ENCODE peak calls at places on chromosomes 3 and 15, in nine cellular contexts. J is stimulated activated CD4-positive, alpha-beta T cell treated with anti-CD3 and anti-CD28 coated beads, Interleukin-12 subunit alpha, Interleukin-12 subunit beta, amount 100 ng/mL, for 4 hours; F is HuH-7.5; G is colonic mucosa; S is fibroblast of lung; O is NK-92 treated with Interleukin-12 subunit alpha and Interleukin-12 subunit beta, amount 100 ng/mL, for 24 hours; T is MG63; Y is cardiac septum; U is Peyer's patch. M is an unnamed sample.

GRCh38 chr15:72368895-72369294 is 6.9 kb downstream of the HEXA start:
- DNase-seq in G (no peak), S (no peak), U (peak), J (no peak), F (no peak), T (no peak), Y (no peak), O (no peak), M (no peak)

GRCh38 chr3:41683666-41684350 is 278.1 kb downstream of the ULK4 start:
- DNase-seq in U (peak), J (no peak), T (peak), S (peak), F (no peak), O (no peak), G (peak), Y (no peak), M (no peak)

GRCh38 chr15:58463815-58464697 is 32.3 kb downstream of the LIPC start:
- DNase-seq in S (no peak), Y (no peak), J (no peak), G (no peak), T (no peak), O (no peak), U (no peak), F (no peak), M (no peak)

GRCh38 chr3:117443014-117443413 is 733.4 kb downstream of the TUSC7 start:
- DNase-seq in T (peak), U (no peak), Y (no peak), J (no peak), S (peak), G (no peak), F (no peak), O (no peak), M (no peak)

GRCh38 chr3:49785565-49786356 is 581 bp downstream of the IP6K1 start:
- DNase-seq in T (peak), U (peak), F (no peak), J (peak), Y (peak), S (peak), G (no peak), O (no peak), M (peak)

GRCh38 chr3:172673210-172673679 is 37.6 kb downstream of the NCEH1 start:
- DNase-seq in O (peak), U (peak), Y (no peak), T (peak), S (peak), G (peak), J (peak), F (peak), M (no peak)

GRCh38 chr15:70254186-70254974 is 156.7 kb upstream of the TLE3 start:
- DNase-seq in J (no peak), U (no peak), T (no peak), S (no peak), Y (no peak), F (no peak), G (no peak), O (no peak), M (no peak)

GRCh38 chr15:99983894-99984293 is 250.7 kb upstream of the LYSMD4 start:
- DNase-seq in O (no peak), S (no peak), F (no peak), U (no peak), G (no peak), J (no peak), Y (no peak), T (no peak), M (no peak)

GRCh38 chr3:73212683-73213082 is 151.2 kb downstream of the EBLN2 start:
- DNase-seq in T (no peak), J (no peak), U (no peak), G (no peak), O (no peak), Y (no peak), F (no peak), S (no peak), M (no peak)

GRCh38 chr3:49554639-49555265 is 475 bp downstream of the BSN start:
- DNase-seq in Y (no peak), G (peak), O (no peak), F (peak), S (peak), J (peak), U (peak), T (no peak), M (peak)

GRCh38 chr3:169966951-169967915 is 626 bp downstream of the SEC62 start:
- DNase-seq in U (peak), G (peak), T (peak), J (peak), O (peak), F (peak), Y (peak), S (peak), M (peak)

GRCh38 chr3:156300929-156301806 is 180.8 kb downstream of the KCNAB1 start:
- DNase-seq in G (no peak), Y (no peak), F (no peak), J (no peak), O (no peak), U (no peak), T (no peak), S (peak), M (no peak)

GRCh38 chr3:129398803-129399144 is 29.7 kb downstream of the EFCAB12 start:
- DNase-seq in S (peak), O (no peak), F (peak), G (peak), Y (no peak), T (peak), J (peak), U (peak), M (no peak)

GRCh38 chr15:45654749-45655148 is 19.9 kb downstream of the SQOR start:
- DNase-seq in U (peak), S (no peak), T (no peak), G (no peak), F (no peak), Y (no peak), O (no peak), J (no peak), M (no peak)

GRCh38 chr3:98777801-98778220 is 14.7 kb downstream of the ST3GAL6 start:
- DNase-seq in G (no peak), Y (no peak), J (no peak), S (peak), T (peak), F (no peak), U (no peak), O (no peak), M (no peak)

GRCh38 chr3:32257042-32257441 is 18.6 kb downstream of the CMTM8 start:
- DNase-seq in O (no peak), G (no peak), T (no peak), F (no peak), U (no peak), S (no peak), Y (no peak), J (no peak), M (no peak)

GRCh38 chr3:72458365-72458764 is 389.9 kb downstream of the SHQ1 start:
- DNase-seq in G (peak), S (no peak), F (no peak), U (peak), T (no peak), J (no peak), O (no peak), Y (no peak), M (no peak)

GRCh38 chr3:100533176-100533575 is 40.8 kb downstream of the TMEM45A start:
- DNase-seq in U (no peak), Y (no peak), T (no peak), J (no peak), F (no peak), S (no peak), G (no peak), O (no peak), M (no peak)

GRCh38 chr15:48946088-48946839 is 17.5 kb downstream of the SHC4 start:
- DNase-seq in S (peak), J (no peak), T (no peak), G (no peak), U (no peak), Y (no peak), F (no peak), O (no peak), M (no peak)

GRCh38 chr15:57697588-57697987 is 8.9 kb upstream of the POLR2M start:
- DNase-seq in O (no peak), Y (no peak), U (no peak), J (no peak), G (no peak), S (peak), T (peak), F (no peak), M (no peak)

GRCh38 chr15:75508741-75509532 is 57.4 kb upstream of the SIN3A start:
- DNase-seq in G (no peak), O (no peak), F (peak), Y (no peak), U (no peak), S (peak), J (no peak), T (no peak), M (no peak)

GRCh38 chr15:56934269-56934668 is 15.8 kb downstream of the TCF12 start:
- DNase-seq in Y (no peak), J (no peak), O (no peak), T (no peak), F (no peak), G (no peak), S (no peak), U (peak), M (no peak)

GRCh38 chr3:115164374-115165221 is 17.5 kb upstream of the ZBTB20 start:
- DNase-seq in J (no peak), T (no peak), O (no peak), Y (no peak), F (no peak), U (no peak), G (no peak), S (no peak), M (no peak)

GRCh38 chr3:178532414-178532813 is 3.8 kb upstream of the KCNMB2 start:
- DNase-seq in Y (no peak), J (no peak), O (no peak), G (no peak), F (no peak), S (no peak), U (no peak), T (no peak), M (no peak)

GRCh38 chr15:88174571-88174970 is 82.0 kb downstream of the NTRK3 start:
- DNase-seq in J (no peak), U (no peak), S (no peak), Y (peak), T (no peak), F (no peak), G (no peak), O (no peak), M (no peak)

GRCh38 chr15:84807228-84807627 is 9.9 kb upstream of the ALPK3 start:
- DNase-seq in J (no peak), G (no peak), O (no peak), U (no peak), T (no peak), Y (no peak), S (no peak), F (no peak), M (no peak)

GRCh38 chr15:57333487-57333886 is 42.8 kb upstream of the CGNL1 start:
- DNase-seq in G (no peak), Y (no peak), F (no peak), T (no peak), O (no peak), U (no peak), J (no peak), S (no peak), M (no peak)

GRCh38 chr15:50134524-50135024 is 15.5 kb upstream of the ATP8B4 start:
- DNase-seq in T (no peak), U (no peak), Y (no peak), F (no peak), O (no peak), G (no peak), J (no peak), S (peak), M (no peak)